ENCODE peak calls at places on chromosomes 4 and X, in five cellular contexts. One of them, this sample, is unnamed.
A peak's percentile ranks its signal among the peaks of the same experiment; 100 is the strongest.

GRCh38 chrX:55490974-55491373 is 1.3 kb upstream of the USP51 start:
- DNase-seq in activated CD8-positive, alpha-beta memory T cell treated with anti-CD3 and anti-CD28 coated beads for 1 hour: no peak
- DNase-seq in AG09319: no peak
- DNase-seq in heart right ventricle: no peak
- DNase-seq in A172: no peak
- DNase-seq in this sample: no peak

GRCh38 chr4:40718571-40718970 is 31.2 kb upstream of the NSUN7 start:
- DNase-seq in activated CD8-positive, alpha-beta memory T cell treated with anti-CD3 and anti-CD28 coated beads for 1 hour: no peak
- DNase-seq in AG09319: no peak
- DNase-seq in heart right ventricle: no peak
- DNase-seq in A172: no peak
- DNase-seq in this sample: no peak

GRCh38 chrX:104105863-104106262 is 6.5 kb upstream of the ZCCHC18 start:
- DNase-seq in activated CD8-positive, alpha-beta memory T cell treated with anti-CD3 and anti-CD28 coated beads for 1 hour: no peak
- DNase-seq in AG09319: no peak
- DNase-seq in heart right ventricle: peak; percentile 13
- DNase-seq in A172: no peak
- DNase-seq in this sample: no peak

GRCh38 chr4:138938371-138938699 is 77.2 kb upstream of the NOCT start:
- DNase-seq in activated CD8-positive, alpha-beta memory T cell treated with anti-CD3 and anti-CD28 coated beads for 1 hour: no peak
- DNase-seq in AG09319: peak; percentile 22
- DNase-seq in heart right ventricle: no peak
- DNase-seq in A172: peak; percentile 45
- DNase-seq in this sample: peak; percentile 16

GRCh38 chr4:81235982-81236749 is 21.1 kb upstream of the PRKG2 start:
- DNase-seq in activated CD8-positive, alpha-beta memory T cell treated with anti-CD3 and anti-CD28 coated beads for 1 hour: no peak
- DNase-seq in AG09319: no peak
- DNase-seq in heart right ventricle: no peak
- DNase-seq in A172: no peak
- DNase-seq in this sample: no peak

GRCh38 chr4:102789317-102789717 is 28.5 kb upstream of the MANBA start:
- DNase-seq in activated CD8-positive, alpha-beta memory T cell treated with anti-CD3 and anti-CD28 coated beads for 1 hour: no peak
- DNase-seq in AG09319: peak; percentile 7
- DNase-seq in heart right ventricle: no peak
- DNase-seq in A172: peak; percentile 25
- DNase-seq in this sample: no peak

GRCh38 chr4:139555705-139556070 is 331 bp downstream of the SETD7 start:
- DNase-seq in activated CD8-positive, alpha-beta memory T cell treated with anti-CD3 and anti-CD28 coated beads for 1 hour: no peak
- DNase-seq in AG09319: no peak
- DNase-seq in heart right ventricle: peak; percentile 67
- DNase-seq in A172: no peak
- DNase-seq in this sample: no peak

GRCh38 chr4:138181288-138181687 is 60.9 kb downstream of the SLC7A11 start:
- DNase-seq in activated CD8-positive, alpha-beta memory T cell treated with anti-CD3 and anti-CD28 coated beads for 1 hour: no peak
- DNase-seq in AG09319: no peak
- DNase-seq in heart right ventricle: no peak
- DNase-seq in A172: no peak
- DNase-seq in this sample: no peak

GRCh38 chr4:47287735-47288134 is 175.8 kb downstream of the COMMD8 start:
- DNase-seq in activated CD8-positive, alpha-beta memory T cell treated with anti-CD3 and anti-CD28 coated beads for 1 hour: no peak
- DNase-seq in AG09319: no peak
- DNase-seq in heart right ventricle: no peak
- DNase-seq in A172: peak; percentile 73
- DNase-seq in this sample: peak; percentile 25

GRCh38 chr4:24796632-24797031 is 1.3 kb downstream of the SOD3 start:
- DNase-seq in activated CD8-positive, alpha-beta memory T cell treated with anti-CD3 and anti-CD28 coated beads for 1 hour: no peak
- DNase-seq in AG09319: no peak
- DNase-seq in heart right ventricle: no peak
- DNase-seq in A172: no peak
- DNase-seq in this sample: no peak

GRCh38 chr4:177499537-177499936 is 57.3 kb upstream of the AGA start:
- DNase-seq in activated CD8-positive, alpha-beta memory T cell treated with anti-CD3 and anti-CD28 coated beads for 1 hour: no peak
- DNase-seq in AG09319: no peak
- DNase-seq in heart right ventricle: no peak
- DNase-seq in A172: no peak
- DNase-seq in this sample: no peak

GRCh38 chr4:24067781-24068193 is 177.9 kb upstream of the PPARGC1A start:
- DNase-seq in activated CD8-positive, alpha-beta memory T cell treated with anti-CD3 and anti-CD28 coated beads for 1 hour: no peak
- DNase-seq in AG09319: no peak
- DNase-seq in heart right ventricle: no peak
- DNase-seq in A172: peak; percentile 61
- DNase-seq in this sample: peak; percentile 64

GRCh38 chr4:181488926-181489325 is 754.3 kb upstream of the TENM3 start:
- DNase-seq in activated CD8-positive, alpha-beta memory T cell treated with anti-CD3 and anti-CD28 coated beads for 1 hour: no peak
- DNase-seq in AG09319: no peak
- DNase-seq in heart right ventricle: no peak
- DNase-seq in A172: no peak
- DNase-seq in this sample: no peak

GRCh38 chr4:74206088-74206826 is 48.3 kb downstream of the MTHFD2L start:
- DNase-seq in activated CD8-positive, alpha-beta memory T cell treated with anti-CD3 and anti-CD28 coated beads for 1 hour: no peak
- DNase-seq in AG09319: no peak
- DNase-seq in heart right ventricle: no peak
- DNase-seq in A172: no peak
- DNase-seq in this sample: no peak

GRCh38 chrX:55007633-55008032 is 7.5 kb downstream of the APEX2 start:
- DNase-seq in activated CD8-positive, alpha-beta memory T cell treated with anti-CD3 and anti-CD28 coated beads for 1 hour: no peak
- DNase-seq in AG09319: no peak
- DNase-seq in heart right ventricle: no peak
- DNase-seq in A172: peak; percentile 65
- DNase-seq in this sample: peak; percentile 4

GRCh38 chrX:108235990-108236389 is 144.4 kb downstream of the ATG4A start:
- DNase-seq in activated CD8-positive, alpha-beta memory T cell treated with anti-CD3 and anti-CD28 coated beads for 1 hour: no peak
- DNase-seq in AG09319: no peak
- DNase-seq in heart right ventricle: no peak
- DNase-seq in A172: no peak
- DNase-seq in this sample: no peak

GRCh38 chrX:3191186-3191585 is 149.9 kb downstream of the ARSF start:
- DNase-seq in activated CD8-positive, alpha-beta memory T cell treated with anti-CD3 and anti-CD28 coated beads for 1 hour: no peak
- DNase-seq in AG09319: no peak
- DNase-seq in heart right ventricle: no peak
- DNase-seq in A172: no peak
- DNase-seq in this sample: no peak

GRCh38 chr4:6753103-6753560 is 29.4 kb upstream of the KIAA0232 start:
- DNase-seq in activated CD8-positive, alpha-beta memory T cell treated with anti-CD3 and anti-CD28 coated beads for 1 hour: no peak
- DNase-seq in AG09319: no peak
- DNase-seq in heart right ventricle: no peak
- DNase-seq in A172: no peak
- DNase-seq in this sample: no peak

GRCh38 chr4:54228064-54228527 is 997 bp upstream of the PDGFRA start:
- DNase-seq in activated CD8-positive, alpha-beta memory T cell treated with anti-CD3 and anti-CD28 coated beads for 1 hour: no peak
- DNase-seq in AG09319: peak; percentile 65
- DNase-seq in heart right ventricle: peak; percentile 79
- DNase-seq in A172: peak; percentile 66
- DNase-seq in this sample: no peak

GRCh38 chr4:152910521-152910920 is 25.6 kb upstream of the FHDC1 start:
- DNase-seq in activated CD8-positive, alpha-beta memory T cell treated with anti-CD3 and anti-CD28 coated beads for 1 hour: no peak
- DNase-seq in AG09319: no peak
- DNase-seq in heart right ventricle: no peak
- DNase-seq in A172: no peak
- DNase-seq in this sample: no peak

GRCh38 chr4:8528713-8529112 is 51.5 kb upstream of the GPR78 start:
- DNase-seq in activated CD8-positive, alpha-beta memory T cell treated with anti-CD3 and anti-CD28 coated beads for 1 hour: no peak
- DNase-seq in AG09319: no peak
- DNase-seq in heart right ventricle: no peak
- DNase-seq in A172: peak; percentile 67
- DNase-seq in this sample: peak; percentile 43

GRCh38 chrX:129779747-129780146 is at the start of gene SASH3:
- DNase-seq in activated CD8-positive, alpha-beta memory T cell treated with anti-CD3 and anti-CD28 coated beads for 1 hour: peak; percentile 40
- DNase-seq in AG09319: no peak
- DNase-seq in heart right ventricle: peak; percentile 38
- DNase-seq in A172: no peak
- DNase-seq in this sample: no peak

GRCh38 chr4:68460085-68460484 is 12.8 kb downstream of the TMPRSS11E start:
- DNase-seq in activated CD8-positive, alpha-beta memory T cell treated with anti-CD3 and anti-CD28 coated beads for 1 hour: no peak
- DNase-seq in AG09319: no peak
- DNase-seq in heart right ventricle: no peak
- DNase-seq in A172: no peak
- DNase-seq in this sample: no peak

GRCh38 chr4:184506527-184507121 is 32.3 kb upstream of the IRF2 start:
- DNase-seq in activated CD8-positive, alpha-beta memory T cell treated with anti-CD3 and anti-CD28 coated beads for 1 hour: no peak
- DNase-seq in AG09319: no peak
- DNase-seq in heart right ventricle: no peak
- DNase-seq in A172: peak; percentile 13
- DNase-seq in this sample: no peak

GRCh38 chrX:129316461-129316860 is 206.8 kb downstream of the SMARCA1 start:
- DNase-seq in activated CD8-positive, alpha-beta memory T cell treated with anti-CD3 and anti-CD28 coated beads for 1 hour: no peak
- DNase-seq in AG09319: no peak
- DNase-seq in heart right ventricle: no peak
- DNase-seq in A172: no peak
- DNase-seq in this sample: no peak

GRCh38 chrX:49176421-49177326 is 5.0 kb downstream of the PLP2 start:
- DNase-seq in activated CD8-positive, alpha-beta memory T cell treated with anti-CD3 and anti-CD28 coated beads for 1 hour: no peak
- DNase-seq in AG09319: no peak
- DNase-seq in heart right ventricle: no peak
- DNase-seq in A172: no peak
- DNase-seq in this sample: no peak

GRCh38 chr4:99013402-99013843 is 17.9 kb downstream of the METAP1 start:
- DNase-seq in activated CD8-positive, alpha-beta memory T cell treated with anti-CD3 and anti-CD28 coated beads for 1 hour: no peak
- DNase-seq in AG09319: no peak
- DNase-seq in heart right ventricle: no peak
- DNase-seq in A172: no peak
- DNase-seq in this sample: no peak

GRCh38 chr4:185265942-185266341 is 56.5 kb downstream of the SNX25 start:
- DNase-seq in activated CD8-positive, alpha-beta memory T cell treated with anti-CD3 and anti-CD28 coated beads for 1 hour: no peak
- DNase-seq in AG09319: no peak
- DNase-seq in heart right ventricle: no peak
- DNase-seq in A172: peak; percentile 71
- DNase-seq in this sample: peak; percentile 68

GRCh38 chrX:44873415-44874270 is 655 bp downstream of the KDM6A start:
- DNase-seq in activated CD8-positive, alpha-beta memory T cell treated with anti-CD3 and anti-CD28 coated beads for 1 hour: peak; percentile 17
- DNase-seq in AG09319: no peak
- DNase-seq in heart right ventricle: peak; percentile 47
- DNase-seq in A172: peak; percentile 19
- DNase-seq in this sample: peak; percentile 64

GRCh38 chr4:38302910-38303309 is 342.7 kb downstream of the PTTG2 start:
- DNase-seq in activated CD8-positive, alpha-beta memory T cell treated with anti-CD3 and anti-CD28 coated beads for 1 hour: no peak
- DNase-seq in AG09319: no peak
- DNase-seq in heart right ventricle: no peak
- DNase-seq in A172: no peak
- DNase-seq in this sample: no peak

GRCh38 chr4:101155368-101155767 is 192.0 kb downstream of the PPP3CA start:
- DNase-seq in activated CD8-positive, alpha-beta memory T cell treated with anti-CD3 and anti-CD28 coated beads for 1 hour: no peak
- DNase-seq in AG09319: peak; percentile 46
- DNase-seq in heart right ventricle: no peak
- DNase-seq in A172: peak; percentile 38
- DNase-seq in this sample: no peak

GRCh38 chr4:129929052-129929451 is 833.1 kb downstream of the C4orf33 start:
- DNase-seq in activated CD8-positive, alpha-beta memory T cell treated with anti-CD3 and anti-CD28 coated beads for 1 hour: no peak
- DNase-seq in AG09319: no peak
- DNase-seq in heart right ventricle: no peak
- DNase-seq in A172: peak; percentile 5
- DNase-seq in this sample: no peak

GRCh38 chrX:103423955-103424640 is 47.8 kb downstream of the BEX3 start:
- DNase-seq in activated CD8-positive, alpha-beta memory T cell treated with anti-CD3 and anti-CD28 coated beads for 1 hour: no peak
- DNase-seq in AG09319: no peak
- DNase-seq in heart right ventricle: no peak
- DNase-seq in A172: no peak
- DNase-seq in this sample: no peak

GRCh38 chr4:83195280-83195679 is 80.8 kb upstream of the PLAC8 start:
- DNase-seq in activated CD8-positive, alpha-beta memory T cell treated with anti-CD3 and anti-CD28 coated beads for 1 hour: no peak
- DNase-seq in AG09319: no peak
- DNase-seq in heart right ventricle: no peak
- DNase-seq in A172: no peak
- DNase-seq in this sample: no peak